ENCODE peak calls at places on chromosomes 7 and 10, in ten cellular contexts. R is DND-41; X is CD8-positive, alpha-beta T cell; Q is A549; V is AG04450; N is esophagus muscularis mucosa; J is body of pancreas; B is tibial nerve; Y is PC-3; K is GM23338. D is an unnamed sample.

GRCh38 chr10:118116555-118117311 is 70.0 kb upstream of the RAB11FIP2 start:
- DNase-seq in N (no peak), R (no peak), B (no peak), X (no peak), Y (peak), V (no peak), J (no peak), K (no peak), Q (no peak), D (no peak)

GRCh38 chr10:66151346-66151745 is 774.5 kb upstream of the LRRTM3 start:
- DNase-seq in K (no peak), J (no peak), V (no peak), X (no peak), Y (peak), B (no peak), Q (no peak), R (no peak), N (no peak), D (no peak)

GRCh38 chr7:148699024-148699771 is 495 bp downstream of the CUL1 start:
- DNase-seq in X (peak), Q (peak), N (no peak), V (no peak), B (peak), Y (peak), K (peak), J (peak), R (peak), D (peak)

GRCh38 chr10:51029172-51029641 is 45.1 kb upstream of the PRKG1 start:
- DNase-seq in Q (no peak), B (no peak), X (no peak), V (no peak), Y (peak), J (no peak), N (no peak), R (no peak), K (no peak), D (no peak)

GRCh38 chr7:136925049-136925448 is 56.6 kb downstream of the CHRM2 start:
- DNase-seq in K (no peak), J (no peak), B (no peak), R (no peak), N (no peak), Q (no peak), X (no peak), Y (no peak), V (no peak), D (no peak)

GRCh38 chr10:86168256-86168655 is 198.3 kb downstream of the GRID1 start:
- DNase-seq in K (no peak), V (no peak), J (no peak), N (no peak), R (no peak), B (no peak), X (no peak), Q (no peak), Y (no peak), D (peak)

GRCh38 chr10:54908019-54908418 is 107.0 kb upstream of the PCDH15 start:
- DNase-seq in K (no peak), Y (no peak), Q (no peak), R (no peak), X (no peak), N (no peak), V (no peak), J (no peak), B (no peak), D (no peak)

GRCh38 chr10:17025444-17026295 is 103.9 kb downstream of the CUBN start:
- DNase-seq in K (no peak), N (peak), X (peak), R (no peak), Y (peak), J (peak), V (peak), Q (peak), B (no peak), D (no peak)

GRCh38 chr10:33897255-33897893 is 562.9 kb upstream of the NRP1 start:
- DNase-seq in Q (no peak), K (no peak), R (no peak), B (no peak), J (no peak), X (no peak), N (no peak), V (no peak), Y (no peak), D (no peak)

GRCh38 chr7:100865372-100865911 is 1.7 kb upstream of the TRIP6 start:
- DNase-seq in X (no peak), B (no peak), V (no peak), R (no peak), K (peak), Y (peak), N (no peak), J (no peak), Q (no peak), D (no peak)

GRCh38 chr7:41005381-41005901 is 697.4 kb downstream of the INHBA start:
- DNase-seq in V (peak), Y (peak), B (no peak), R (no peak), J (no peak), N (peak), Q (peak), X (no peak), K (no peak), D (no peak)

GRCh38 chr10:116905845-116906210 is 56.5 kb downstream of the ENO4 start:
- DNase-seq in N (no peak), Y (no peak), J (no peak), Q (no peak), B (no peak), X (no peak), R (no peak), K (no peak), V (no peak), D (no peak)

GRCh38 chr10:86950349-86950748 is 7.1 kb downstream of the MMRN2 start:
- DNase-seq in N (no peak), K (no peak), Y (no peak), J (no peak), X (no peak), V (no peak), Q (no peak), R (no peak), B (no peak), D (peak)

GRCh38 chr7:116752305-116753074 is 80.5 kb downstream of the MET start:
- DNase-seq in R (no peak), Y (no peak), X (no peak), Q (no peak), N (no peak), J (no peak), K (no peak), V (no peak), B (no peak), D (no peak)

GRCh38 chr10:12243860-12244620 is 48.1 kb downstream of the CDC123 start:
- DNase-seq in Y (no peak), V (no peak), X (no peak), J (no peak), B (no peak), Q (no peak), R (no peak), K (no peak), N (no peak), D (no peak)

GRCh38 chr7:149860821-149861727 is 12.7 kb upstream of the ATP6V0E2 start:
- DNase-seq in Y (no peak), V (no peak), K (peak), R (peak), Q (peak), X (peak), N (no peak), J (no peak), B (no peak), D (peak)

GRCh38 chr7:110010379-110010778 is 1080.5 kb upstream of the LRRN3 start:
- DNase-seq in Y (no peak), N (no peak), V (no peak), R (no peak), K (no peak), J (no peak), Q (no peak), B (no peak), X (no peak), D (no peak)

GRCh38 chr10:68364101-68364886 is 31.6 kb upstream of the PBLD start:
- DNase-seq in X (no peak), Y (no peak), B (no peak), K (no peak), J (no peak), Q (no peak), V (no peak), N (no peak), R (no peak), D (no peak)

GRCh38 chr7:98126311-98127142 is 19.9 kb downstream of the LMTK2 start:
- DNase-seq in Y (peak), X (no peak), V (no peak), N (no peak), B (no peak), K (no peak), Q (no peak), R (no peak), J (no peak), D (no peak)

GRCh38 chr10:61987951-61988379 is 86.5 kb downstream of the ARID5B start:
- DNase-seq in Q (no peak), Y (no peak), V (no peak), J (no peak), B (no peak), X (no peak), N (no peak), R (no peak), K (no peak), D (no peak)

GRCh38 chr7:77330169-77330882 is 85.8 kb downstream of the GSAP start:
- DNase-seq in J (no peak), R (peak), Y (peak), K (no peak), X (no peak), B (no peak), Q (no peak), N (peak), V (no peak), D (no peak)

GRCh38 chr7:47622946-47623640 is 41.2 kb upstream of the TNS3 start:
- DNase-seq in J (peak), K (no peak), Q (peak), Y (peak), R (no peak), V (peak), X (no peak), B (no peak), N (no peak), D (no peak)

DNA sequence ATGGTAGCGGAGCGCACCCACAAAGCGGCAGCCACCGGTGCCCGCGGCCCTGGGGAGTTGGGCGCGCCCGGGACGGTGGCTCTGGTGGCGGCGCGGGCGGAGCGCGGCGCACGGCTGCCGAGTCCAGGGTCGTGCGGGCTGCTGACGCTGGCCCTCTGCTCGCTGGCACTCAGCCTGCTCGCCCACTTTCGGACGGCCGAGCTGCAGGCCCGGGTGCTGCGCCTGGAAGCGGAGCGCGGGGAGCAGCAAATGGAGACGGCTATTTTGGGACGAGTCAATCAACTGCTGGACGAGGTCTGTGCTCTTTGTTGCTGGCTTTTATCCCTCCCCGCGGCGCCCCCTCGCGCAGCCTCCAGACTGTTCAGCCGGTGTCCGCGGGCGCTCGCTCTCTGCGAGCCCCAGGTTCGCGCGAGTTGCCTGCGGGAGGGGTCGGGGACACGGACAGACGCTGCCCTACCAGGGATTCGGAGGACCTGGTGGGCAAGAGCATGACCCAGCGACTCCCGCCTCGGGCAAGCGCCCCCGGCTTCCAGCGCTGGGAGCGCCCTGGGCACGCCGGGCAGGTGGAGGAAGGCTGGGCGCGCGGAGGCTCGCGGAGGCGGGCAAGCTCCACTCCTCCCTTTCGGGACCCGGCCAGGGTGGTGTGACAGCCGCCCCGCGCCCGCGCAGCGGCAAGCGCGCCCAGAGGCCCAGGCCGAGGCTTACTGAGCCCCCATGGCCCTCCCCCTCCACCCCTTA is 887 bp downstream of the COL13A1 start:
- DNase-seq in J (peak), X (no peak), V (no peak), N (no peak), Q (peak), K (peak), Y (peak), B (no peak), R (no peak), D (no peak)
- H3K4me3 ChIP-seq in J (no peak), X (no peak), V (peak), N (peak), Q (peak), K (peak), Y (peak), B (peak), R (no peak), D (peak)

DNA sequence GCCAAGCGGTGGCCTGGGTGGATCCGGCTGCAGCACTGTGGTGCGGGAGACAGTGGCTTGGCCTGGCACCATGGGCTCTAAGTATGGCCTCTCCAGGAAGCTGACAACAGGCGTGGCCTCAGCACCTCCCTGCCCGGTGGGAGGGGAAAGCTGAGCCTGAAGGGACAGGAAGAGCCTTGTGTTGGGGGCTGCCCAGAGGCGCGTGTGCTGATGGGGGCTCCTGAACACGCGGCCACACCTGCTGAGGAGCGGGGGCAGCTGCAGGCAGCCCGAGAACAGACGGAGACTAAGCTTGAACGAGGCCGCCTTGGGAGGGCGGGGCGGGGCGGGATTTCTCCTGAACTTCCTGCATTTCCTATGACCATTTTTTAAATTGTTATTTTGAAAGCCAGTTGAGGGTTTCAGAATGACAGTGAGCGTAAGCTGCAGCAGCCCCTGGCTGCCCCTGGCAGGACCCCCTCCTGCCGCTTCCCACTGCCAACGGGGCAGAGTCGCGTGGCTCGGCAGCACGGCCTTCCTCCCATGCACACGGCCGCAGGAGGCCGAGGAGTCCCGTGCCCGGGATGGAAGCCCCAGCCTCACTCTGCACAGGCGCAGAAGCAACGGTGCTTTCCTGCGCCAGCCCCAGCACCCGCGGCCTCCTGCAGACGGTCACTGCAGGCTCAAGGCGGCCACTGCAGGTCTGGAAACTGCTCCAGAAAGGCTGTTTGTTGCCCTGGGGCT is 43.2 kb downstream of the DPYSL4 start:
- DNase-seq in X (no peak), K (no peak), R (no peak), B (no peak), J (peak), Y (no peak), V (no peak), N (no peak), Q (no peak), D (no peak)
- H3K27ac ChIP-seq in X (peak), K (no peak), R (no peak), B (peak), J (no peak), Y (no peak), V (no peak), N (no peak), Q (no peak), D (peak)

GRCh38 chr10:6300106-6300783 is 97.5 kb downstream of the PFKFB3 start:
- DNase-seq in X (peak), K (no peak), Q (peak), V (peak), J (no peak), N (no peak), B (no peak), Y (peak), R (peak), D (no peak)
- H3K4me3 ChIP-seq in X (no peak), K (no peak), Q (no peak), V (no peak), J (no peak), N (no peak), B (peak), Y (no peak), R (peak), D (no peak)

GRCh38 chr7:107854989-107855388 is 36.0 kb upstream of the DLD start:
- DNase-seq in Q (peak), B (no peak), Y (peak), N (no peak), V (no peak), K (no peak), X (no peak), R (no peak), J (no peak), D (no peak)

GRCh38 chr7:107856806-107857540 is 34.0 kb upstream of the DLD start:
- DNase-seq in N (no peak), X (no peak), J (no peak), R (peak), B (no peak), V (no peak), Q (no peak), Y (no peak), K (no peak), D (no peak)

GRCh38 chr7:107860241-107860961 is 30.6 kb upstream of the DLD start:
- DNase-seq in N (no peak), K (no peak), Q (no peak), Y (no peak), B (no peak), J (peak), R (no peak), X (no peak), V (no peak), D (no peak)

GRCh38 chr7:107858280-107858679 is 32.7 kb upstream of the DLD start:
- DNase-seq in V (no peak), N (no peak), R (no peak), B (no peak), J (no peak), X (no peak), Q (no peak), K (no peak), Y (no peak), D (no peak)

DNA sequence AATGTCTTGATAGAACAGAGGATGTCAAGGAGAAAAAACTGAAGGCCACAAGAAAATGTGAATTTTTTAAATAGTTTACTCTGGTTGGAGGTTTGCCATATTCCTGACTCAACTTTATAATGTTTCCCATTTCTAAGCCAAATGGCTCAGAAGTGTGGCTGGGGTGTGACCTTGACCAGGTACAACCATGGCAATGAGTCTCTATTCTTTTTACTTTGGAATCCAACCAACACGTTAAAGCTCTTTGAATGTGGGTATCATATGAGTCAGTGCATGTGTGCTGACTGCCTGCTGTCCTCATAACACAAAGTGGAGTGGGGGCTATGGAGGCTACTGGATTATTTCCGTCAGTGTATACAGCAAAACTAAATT is 33.5 kb upstream of the DLD start:
- DNase-seq in V (no peak), B (no peak), Q (no peak), K (no peak), X (no peak), R (no peak), N (no peak), Y (peak), J (peak), D (no peak)
- H3K27ac ChIP-seq in V (no peak), B (peak), Q (no peak), K (no peak), X (no peak), R (no peak), N (no peak), Y (no peak), J (peak), D (no peak)

DNA sequence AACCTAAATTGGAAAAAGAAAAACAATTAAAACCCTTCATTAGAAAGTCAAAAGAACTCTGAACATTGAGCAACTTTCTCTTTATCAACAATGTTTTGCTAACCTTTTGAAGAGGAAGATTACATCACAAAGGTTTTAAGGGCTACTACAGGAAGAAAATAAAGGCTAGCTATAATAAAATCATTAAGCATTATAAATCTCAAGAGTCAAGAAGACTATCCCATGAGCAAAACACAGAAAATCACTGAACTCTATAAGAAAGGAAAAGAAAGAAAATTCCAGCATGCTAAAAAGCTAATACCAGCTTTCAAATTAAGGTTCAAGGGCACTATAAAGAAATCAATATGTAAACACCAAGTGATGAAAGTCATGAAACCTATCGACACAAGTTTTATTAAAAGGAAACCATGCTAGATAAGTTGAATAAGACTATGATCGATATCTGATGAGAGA is 45.5 kb upstream of the C1GALT1 start:
- DNase-seq in Y (no peak), N (no peak), K (no peak), B (no peak), R (no peak), Q (no peak), V (no peak), J (no peak), X (no peak), D (no peak)
- H3K4me3 ChIP-seq in Y (no peak), N (no peak), K (no peak), B (no peak), R (no peak), Q (no peak), V (no peak), J (no peak), X (no peak), D (no peak)